ENCODE peak calls at places on chromosome 7, in ten cellular contexts. U is activated T-cell treated with anti-CD3 and anti-CD28 coated beads for 48 hours; T is tibial nerve; E is SW 1271; P is posterior vena cava; I is CD14-positive monocyte; F is M059J; J is CD8-positive, alpha-beta T cell; H is amniotic stem cell; D is upper lobe of right lung. Y is an unnamed sample.

GRCh38 chr7:156466955-156467625 is 173.5 kb upstream of the RNF32 start:
- DNase-seq in T (no peak), D (no peak), H (no peak), F (no peak), E (no peak), J (no peak), U (no peak), P (no peak), I (no peak), Y (no peak)

GRCh38 chr7:18020138-18020715 is 7.4 kb downstream of the PRPS1L1 start:
- DNase-seq in T (peak), E (peak), D (no peak), J (no peak), I (no peak), F (peak), H (no peak), U (no peak), P (no peak), Y (no peak)

GRCh38 chr7:93883078-93883916 is 7.3 kb downstream of the TFPI2 start:
- DNase-seq in I (no peak), P (no peak), D (no peak), U (no peak), H (no peak), T (no peak), F (peak), E (no peak), J (no peak), Y (no peak)

GRCh38 chr7:151459726-151460473 is 20.0 kb upstream of the CRYGN start:
- DNase-seq in I (no peak), J (no peak), H (peak), U (no peak), P (peak), T (peak), D (peak), E (no peak), F (peak), Y (no peak)

GRCh38 chr7:128112781-128113221 is 81.6 kb upstream of the LRRC4 start:
- DNase-seq in H (no peak), E (no peak), D (peak), I (peak), U (no peak), P (no peak), F (no peak), J (no peak), T (no peak), Y (no peak)

GRCh38 chr7:158458096-158458495 is 129.5 kb downstream of the PTPRN2 start:
- DNase-seq in F (no peak), J (no peak), H (no peak), E (no peak), P (peak), T (no peak), U (no peak), I (no peak), D (no peak), Y (no peak)

GRCh38 chr7:155815332-155816191 is 3.3 kb upstream of the SHH start:
- DNase-seq in H (peak), T (no peak), I (no peak), E (peak), F (peak), J (peak), D (peak), U (peak), P (no peak), Y (peak)

GRCh38 chr7:44177570-44178131 is 11.6 kb downstream of the GCK start:
- DNase-seq in P (no peak), D (peak), H (no peak), E (no peak), F (peak), U (no peak), J (no peak), T (no peak), I (no peak), Y (no peak)

GRCh38 chr7:136869006-136869961 is 832 bp downstream of the CHRM2 start:
- DNase-seq in U (no peak), T (no peak), E (no peak), J (no peak), P (peak), I (no peak), H (no peak), F (peak), D (peak), Y (no peak)

GRCh38 chr7:102101926-102102325 is 184.7 kb upstream of the SH2B2 start:
- DNase-seq in E (no peak), T (no peak), J (no peak), D (no peak), H (no peak), I (no peak), P (no peak), U (no peak), F (no peak), Y (no peak)

GRCh38 chr7:138151731-138152577 is 75.7 kb downstream of the AKR1D1 start:
- DNase-seq in I (no peak), U (no peak), E (no peak), H (no peak), J (no peak), F (peak), D (no peak), T (peak), P (no peak), Y (no peak)

GRCh38 chr7:28347964-28348363 is 64.4 kb upstream of the CREB5 start:
- DNase-seq in H (no peak), J (no peak), P (no peak), I (no peak), D (no peak), E (no peak), U (no peak), T (no peak), F (no peak), Y (no peak)

GRCh38 chr7:106421181-106421762 is 136.5 kb upstream of the NAMPT start:
- DNase-seq in I (peak), P (peak), T (peak), D (peak), U (no peak), F (peak), H (peak), E (no peak), J (no peak), Y (no peak)

GRCh38 chr7:111558948-111559347 is 3.3 kb downstream of the IMMP2L start:
- DNase-seq in H (no peak), U (no peak), T (no peak), J (no peak), E (no peak), D (no peak), I (no peak), P (no peak), F (no peak), Y (no peak)

GRCh38 chr7:66734006-66734405 is 6.5 kb upstream of the RABGEF1 start:
- DNase-seq in I (no peak), U (no peak), J (no peak), D (no peak), F (no peak), H (no peak), P (no peak), T (no peak), E (no peak), Y (no peak)

GRCh38 chr7:94239661-94240234 is 154.9 kb upstream of the COL1A2 start:
- DNase-seq in D (peak), T (no peak), I (no peak), U (no peak), J (no peak), P (peak), F (no peak), H (no peak), E (no peak), Y (no peak)

GRCh38 chr7:87435546-87435945 is 39.9 kb downstream of the ABCB4 start:
- DNase-seq in P (no peak), E (no peak), J (no peak), T (no peak), F (peak), I (no peak), U (no peak), H (no peak), D (no peak), Y (no peak)

GRCh38 chr7:66667023-66667728 is 38.5 kb downstream of the KCTD7 start:
- DNase-seq in E (no peak), I (no peak), T (no peak), D (no peak), F (no peak), H (no peak), U (no peak), P (peak), J (no peak), Y (no peak)

GRCh38 chr7:5231811-5232484 is 41.9 kb downstream of the WIPI2 start:
- DNase-seq in T (no peak), I (no peak), F (no peak), D (no peak), H (no peak), J (no peak), E (no peak), U (no peak), P (no peak), Y (no peak)

GRCh38 chr7:134565643-134566136 is 16.8 kb downstream of the AKR1B15 start:
- DNase-seq in F (peak), J (no peak), U (no peak), I (no peak), H (no peak), E (no peak), D (no peak), T (peak), P (no peak), Y (no peak)

GRCh38 chr7:48114115-48114514 is 25.1 kb downstream of the UPP1 start:
- DNase-seq in H (no peak), D (no peak), F (no peak), E (no peak), J (no peak), T (no peak), I (no peak), U (no peak), P (no peak), Y (no peak)